ENCODE peak calls at places on chromosomes 5 and 9, in five cellular contexts. N is ovary, K is pancreas, F is A673, W is brain microvascular endothelial cell. M is an unnamed sample. For H3K27me3, the result is how much of the 10 kb centered on the place peaks cover.

GRCh38 chr5:141560725-141561483 is 57.9 kb downstream of the DIAPH1 start:
- DNase-seq in F (peak), W (peak), K (peak), N (peak), M (no peak)

GRCh38 chr5:123809594-123810172 is 297.7 kb downstream of the CSNK1G3 start:
- DNase-seq in F (no peak), K (no peak), N (no peak), W (no peak), M (peak)

GRCh38 chr9:129383005-129383414 is 204.9 kb upstream of the IER5L start:
- DNase-seq in W (no peak), F (no peak), N (no peak), K (peak), M (no peak)

GRCh38 chr9:86282979-86283535 is 719 bp upstream of the ISCA1 start:
- DNase-seq in W (peak), K (no peak), F (peak), N (no peak), M (no peak)

GRCh38 chr5:64865662-64866061 is 96.9 kb downstream of the CWC27 start:
- DNase-seq in K (no peak), W (peak), F (no peak), N (no peak), M (no peak)

GRCh38 chr9:92173318-92173717 is 58.1 kb upstream of the SPTLC1 start:
- DNase-seq in W (no peak), N (no peak), F (no peak), K (no peak), M (peak)

GRCh38 chr5:126234563-126235195 is 188.5 kb upstream of the GRAMD2B start:
- DNase-seq in N (no peak), W (peak), F (peak), K (no peak), M (no peak)

GRCh38 chr9:87850405-87850804 is 32.3 kb upstream of the SPATA31E1 start:
- DNase-seq in N (no peak), W (peak), F (no peak), K (no peak), M (no peak)

GRCh38 chr9:137221477-137222111 is 446 bp downstream of the RNF208 start:
- DNase-seq in K (no peak), F (no peak), N (no peak), W (no peak), M (no peak)
- H3K4me3 ChIP-seq in K (no peak), F (peak), N (peak), W (no peak), M (peak)

DNA sequence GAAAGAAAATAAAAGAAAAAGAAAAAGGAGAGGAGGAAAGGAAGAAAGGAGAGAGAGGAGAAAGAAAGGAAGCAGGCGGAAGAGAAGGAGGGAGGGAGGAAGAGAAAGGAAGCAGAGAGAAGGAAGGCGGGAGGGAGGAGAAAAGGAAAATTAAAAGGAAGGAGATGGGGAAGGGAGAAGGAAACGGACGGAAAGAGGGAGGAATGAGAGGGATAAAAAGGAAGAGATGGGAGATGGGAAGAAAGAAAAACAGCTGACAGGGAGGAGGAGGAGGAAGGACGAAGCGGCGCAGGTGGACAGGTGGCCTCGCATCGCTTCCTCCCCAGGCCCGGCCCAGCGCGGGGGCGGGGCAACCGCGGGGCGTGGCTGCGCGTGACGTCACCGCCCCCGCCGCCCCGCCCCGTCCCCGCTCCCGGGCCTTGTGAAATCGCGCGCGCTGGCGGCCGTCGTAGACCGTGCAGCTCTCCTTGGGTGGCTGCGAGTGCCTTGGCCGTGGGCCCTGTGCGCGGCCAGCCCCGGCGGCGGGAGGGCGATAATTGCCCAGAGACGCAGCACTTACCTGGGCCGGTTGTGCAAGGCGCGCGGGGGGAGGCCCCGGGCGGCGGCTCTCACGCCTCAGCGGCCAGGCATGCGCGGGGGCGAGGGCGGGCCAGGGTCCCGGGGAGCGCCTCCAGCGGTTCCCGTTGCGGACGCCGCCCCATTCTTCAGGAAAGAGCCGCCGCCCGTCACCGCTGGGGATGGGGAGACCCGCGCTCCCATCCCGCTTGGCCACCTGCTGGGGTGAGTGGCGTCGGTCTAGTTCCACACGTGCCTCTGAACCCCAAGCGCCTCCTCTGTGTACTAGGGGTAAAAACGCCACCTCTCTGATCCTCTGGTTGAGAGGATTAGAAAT is 49.6 kb upstream of the FOXE1 start:
- DNase-seq in F (peak), N (peak), K (peak), W (peak), M (peak)
- TF ChIP-seq CTCF in F (no peak), N (no peak), K (peak), W (no peak), M (no peak)

GRCh38 chr9:20692554-20692953 is 8.5 kb downstream of the FOCAD start:
- DNase-seq in W (peak), N (no peak), K (no peak), F (no peak), M (no peak)
- H3K27me3 ChIP-seq in W (under half), N (under half), K (under half), F (under half), M (under half)

GRCh38 chr9:19516348-19516747 is 107.5 kb downstream of the ACER2 start:
- DNase-seq in N (no peak), W (no peak), F (no peak), K (no peak), M (no peak)

GRCh38 chr9:19511694-19512093 is 102.9 kb downstream of the ACER2 start:
- DNase-seq in K (no peak), F (no peak), N (no peak), W (no peak), M (no peak)

GRCh38 chr9:19510907-19511306 is 102.1 kb downstream of the ACER2 start:
- DNase-seq in F (no peak), N (no peak), K (no peak), W (no peak), M (no peak)

GRCh38 chr9:19512432-19512831 is 103.6 kb downstream of the ACER2 start:
- DNase-seq in F (no peak), K (no peak), W (no peak), N (no peak), M (no peak)

DNA sequence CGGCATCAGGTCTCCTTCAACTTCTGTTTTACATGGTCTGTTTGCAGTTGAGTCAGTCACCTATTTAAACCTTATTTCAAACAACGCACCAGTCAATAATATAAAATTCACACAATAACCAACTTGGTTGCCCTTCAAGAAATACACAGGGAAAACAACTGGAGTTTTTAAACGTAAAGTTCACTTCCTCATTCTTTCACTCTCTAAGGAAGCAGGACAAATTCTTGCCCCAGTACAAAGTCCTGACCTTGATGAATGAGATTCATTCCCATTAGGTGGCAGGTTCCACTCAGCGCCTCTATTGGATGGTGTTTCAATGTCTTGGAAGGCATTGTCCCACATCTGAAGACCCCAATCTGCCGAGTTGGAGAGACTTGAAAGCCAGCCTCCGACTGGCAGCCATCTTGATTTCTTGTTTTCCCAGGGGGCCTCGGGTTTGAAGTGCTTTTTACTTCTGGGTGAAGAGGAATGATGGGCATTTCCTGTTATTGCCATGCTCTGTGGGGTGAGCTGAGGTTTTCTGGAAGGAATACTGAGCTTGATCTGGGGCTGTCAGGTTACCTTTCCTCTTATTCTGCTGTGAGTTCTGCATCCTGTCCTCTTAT is 105.0 kb downstream of the ACER2 start:
- DNase-seq in W (no peak), F (peak), K (no peak), N (no peak), M (no peak)
- H3K4me3 ChIP-seq in W (no peak), F (no peak), K (no peak), N (no peak), M (no peak)

DNA sequence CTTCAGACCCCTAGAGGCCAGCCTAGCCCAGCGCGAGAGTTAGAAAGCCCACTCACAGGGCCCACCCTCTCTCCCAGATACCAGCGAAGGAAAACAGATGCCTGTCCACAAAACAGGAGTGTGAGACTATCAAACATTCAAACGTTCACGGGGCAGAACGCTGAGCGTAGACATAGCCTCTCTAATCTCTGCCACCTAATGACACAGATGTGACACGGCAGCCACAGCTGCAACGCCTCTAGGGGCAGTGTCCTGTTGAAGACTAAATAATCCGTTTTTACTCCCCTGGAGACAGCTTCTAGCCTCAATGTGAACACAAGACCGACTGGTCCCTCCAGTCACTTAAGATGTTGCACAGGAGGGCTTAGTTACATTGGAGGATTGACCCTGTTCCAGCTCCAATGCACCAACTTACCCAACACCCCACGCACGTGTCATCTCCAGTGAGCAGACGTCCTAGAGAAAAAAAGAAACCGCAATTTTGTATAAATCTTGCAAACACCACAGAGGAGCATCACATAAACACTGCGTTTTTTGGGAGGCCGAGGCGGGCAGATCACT is 14.3 kb downstream of the DIPK1B start:
- DNase-seq in N (no peak), W (peak), F (peak), K (peak), M (no peak)
- TF ChIP-seq CTCF in N (no peak), W (peak), F (peak), K (peak), M (peak)

M was measured in GM06990.